ENCODE peak calls at places on chromosomes 2 and 18, in four cellular contexts. M is GM12878, R is HepG2, S is GM12891. O is an unnamed sample.

GRCh38 chr18:36608107-36608506 is 220.7 kb downstream of the TPGS2 start:
- DNase-seq in M (no peak), R (no peak), S (no peak), O (no peak)

GRCh38 chr2:240989451-240990265 is 8.8 kb upstream of the SNED1 start:
- DNase-seq in M (no peak), R (peak; percentile 77), S (no peak), O (no peak)

GRCh38 chr18:74626311-74626874 is 28.7 kb downstream of the ZNF407 start:
- DNase-seq in M (no peak), R (no peak), S (no peak), O (no peak)

GRCh38 chr18:75489493-75490190 is 62.1 kb upstream of the SMIM21 start:
- DNase-seq in M (no peak), R (peak; percentile 7), S (no peak), O (no peak)

GRCh38 chr2:12164689-12165088 is 418.3 kb downstream of the LPIN1 start:
- DNase-seq in M (no peak), R (no peak), S (no peak), O (no peak)

GRCh38 chr2:84741182-84741822 is 139.6 kb downstream of the TRABD2A start:
- DNase-seq in M (no peak), R (peak; percentile 25), S (peak; percentile 9), O (peak; percentile 5)

GRCh38 chr18:14924226-14924625 is 176.3 kb downstream of the ANKRD30B start:
- DNase-seq in M (no peak), R (no peak), S (no peak), O (no peak)

GRCh38 chr2:204260906-204261305 is 284.4 kb upstream of the PARD3B start:
- DNase-seq in M (no peak), R (no peak), S (no peak), O (no peak)

GRCh38 chr2:63977904-63978303 is 41.3 kb downstream of the VPS54 start:
- DNase-seq in M (peak; percentile 56), R (no peak), S (peak; percentile 2), O (no peak)

GRCh38 chr2:156625360-156625995 is 189.3 kb downstream of the GPD2 start:
- DNase-seq in M (no peak), R (no peak), S (no peak), O (no peak)

GRCh38 chr2:176261136-176261535 is 8.1 kb upstream of the MTX2 start:
- DNase-seq in M (no peak), R (no peak), S (no peak), O (no peak)

GRCh38 chr18:62809900-62810299 is 94.6 kb downstream of the PHLPP1 start:
- DNase-seq in M (no peak), R (peak; percentile 45), S (no peak), O (no peak)

GRCh38 chr2:31386648-31387047 is 27.9 kb downstream of the XDH start:
- DNase-seq in M (no peak), R (peak; percentile 11), S (no peak), O (no peak)

GRCh38 chr2:102442967-102443828 is 20.2 kb downstream of the IL18RAP start:
- DNase-seq in M (no peak), R (peak; percentile 30), S (peak; percentile 18), O (no peak)

GRCh38 chr2:43018179-43019024 is 208.0 kb downstream of the ZFP36L2 start:
- DNase-seq in M (no peak), R (peak; percentile 90), S (no peak), O (no peak)

GRCh38 chr2:212815453-212815852 is 276.9 kb upstream of the ERBB4 start:
- DNase-seq in M (no peak), R (no peak), S (no peak), O (no peak)

GRCh38 chr2:45855374-45855773 is 203.9 kb downstream of the PRKCE start:
- DNase-seq in M (no peak), R (no peak), S (no peak), O (no peak)

GRCh38 chr2:45128580-45128997 is 119.3 kb upstream of the SIX2 start:
- DNase-seq in M (no peak), R (no peak), S (no peak), O (no peak)

GRCh38 chr2:69345434-69345833 is 41.6 kb downstream of the GFPT1 start:
- DNase-seq in M (no peak), R (peak; percentile 9), S (no peak), O (no peak)

GRCh38 chr2:142180820-142181533 is 50.2 kb upstream of the LRP1B start:
- DNase-seq in M (no peak), R (peak; percentile 43), S (no peak), O (no peak)

GRCh38 chr18:45384137-45384998 is 230.9 kb upstream of the SLC14A2 start:
- DNase-seq in M (peak; percentile 8), R (peak; percentile 27), S (peak; percentile 9), O (peak; percentile 10)

DNA sequence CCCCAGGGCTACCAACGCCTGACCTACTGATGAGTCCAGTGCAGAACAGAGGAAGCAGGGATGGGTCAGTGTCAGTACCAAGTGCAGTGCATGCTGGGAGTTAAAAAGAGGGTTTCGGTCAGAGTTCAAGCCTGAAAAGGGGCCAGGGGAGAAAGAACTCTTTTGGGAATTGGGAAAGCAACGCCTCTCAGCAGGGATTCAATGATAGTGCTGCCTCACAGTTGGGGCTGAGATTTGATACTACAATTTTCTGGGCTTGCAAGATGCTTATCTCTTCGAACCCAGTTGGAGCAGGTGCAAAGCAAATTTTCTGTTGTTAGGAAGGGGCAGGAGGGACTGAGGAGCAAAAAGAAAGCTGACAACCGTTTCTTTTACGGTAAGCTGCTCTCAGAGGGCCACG is 82.6 kb downstream of the CERKL start:
- DNase-seq in M (no peak), R (no peak), S (no peak), O (no peak)
- TF ChIP-seq TAF1 in M (no peak), R (no peak), S (no peak), O (no peak)

GRCh38 chr2:216147172-216148131 is 38.3 kb downstream of the XRCC5 start:
- DNase-seq in M (no peak), R (no peak), S (no peak), O (no peak)
- TF ChIP-seq POLR2A in M (peak; percentile 41), R (no peak), S (peak; percentile 25), O (peak; percentile 39)

DNA sequence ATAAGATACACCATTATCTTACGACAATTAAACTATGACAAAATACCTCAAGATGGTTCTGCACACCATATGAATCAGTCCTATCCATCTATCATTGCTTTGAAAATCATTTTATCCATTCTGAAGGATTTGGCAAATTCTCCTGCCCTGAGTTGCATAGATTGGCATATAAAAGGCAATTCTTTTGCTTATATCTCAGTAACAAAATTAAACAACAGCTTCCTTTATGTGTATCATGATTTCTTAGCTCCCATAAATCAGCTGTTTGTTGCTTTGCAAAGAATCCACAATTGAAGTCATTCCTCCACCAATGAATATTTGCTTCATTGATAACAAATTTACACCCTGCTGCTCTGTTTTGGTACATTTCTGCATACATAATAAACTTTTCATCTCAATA is 61.7 kb downstream of the ITGB6 start:
- DNase-seq in M (no peak), R (no peak), S (no peak), O (no peak)
- TF ChIP-seq TAF1 in M (no peak), R (no peak), S (no peak), O (no peak)

GRCh38 chr2:202033317-202034248 is at the start of gene FZD7:
- DNase-seq in M (peak; percentile 38), R (peak; percentile 75), S (peak; percentile 93), O (peak; percentile 84)
- TF ChIP-seq POLR2A in M (peak; percentile 56), R (no peak), S (no peak), O (no peak)

DNA sequence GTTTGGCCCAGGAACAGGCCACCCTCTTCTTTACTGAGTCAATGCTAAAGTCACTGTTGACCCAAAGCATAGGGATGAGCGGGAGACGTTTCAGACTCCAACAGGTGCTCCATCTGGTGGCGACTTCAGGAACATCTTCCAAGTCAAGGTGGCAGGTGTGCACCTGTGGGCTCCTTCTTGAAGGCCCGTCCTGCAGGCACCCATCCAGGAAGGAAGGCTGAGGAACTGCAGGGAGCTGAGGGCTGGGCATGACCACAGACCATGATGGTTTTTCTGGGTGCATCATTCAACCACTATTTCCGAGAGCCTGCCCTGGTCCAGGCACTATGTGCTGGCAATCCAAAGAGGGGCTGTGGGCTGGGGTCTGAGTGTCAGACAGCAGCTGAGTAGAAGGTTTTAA is 142.8 kb downstream of the NDUFA10 start:
- DNase-seq in M (no peak), R (peak; percentile 55), S (no peak), O (no peak)
- TF ChIP-seq TAF1 in M (no peak), R (no peak), S (no peak), O (no peak)

GRCh38 chr2:231709981-231710750 is 1.8 kb downstream of the PTMA start:
- DNase-seq in M (peak; percentile 28), R (peak; percentile 78), S (peak; percentile 78), O (peak; percentile 86)
- TF ChIP-seq POLR2A in M (no peak), R (peak; percentile 86), S (peak; percentile 96), O (peak; percentile 94)

GRCh38 chr2:55431982-55432627 is 12.4 kb upstream of the CCDC88A start:
- DNase-seq in M (no peak), R (peak; percentile 32), S (no peak), O (no peak)
- TF ChIP-seq TAF1 in M (no peak), R (no peak), S (no peak), O (no peak)

DNA sequence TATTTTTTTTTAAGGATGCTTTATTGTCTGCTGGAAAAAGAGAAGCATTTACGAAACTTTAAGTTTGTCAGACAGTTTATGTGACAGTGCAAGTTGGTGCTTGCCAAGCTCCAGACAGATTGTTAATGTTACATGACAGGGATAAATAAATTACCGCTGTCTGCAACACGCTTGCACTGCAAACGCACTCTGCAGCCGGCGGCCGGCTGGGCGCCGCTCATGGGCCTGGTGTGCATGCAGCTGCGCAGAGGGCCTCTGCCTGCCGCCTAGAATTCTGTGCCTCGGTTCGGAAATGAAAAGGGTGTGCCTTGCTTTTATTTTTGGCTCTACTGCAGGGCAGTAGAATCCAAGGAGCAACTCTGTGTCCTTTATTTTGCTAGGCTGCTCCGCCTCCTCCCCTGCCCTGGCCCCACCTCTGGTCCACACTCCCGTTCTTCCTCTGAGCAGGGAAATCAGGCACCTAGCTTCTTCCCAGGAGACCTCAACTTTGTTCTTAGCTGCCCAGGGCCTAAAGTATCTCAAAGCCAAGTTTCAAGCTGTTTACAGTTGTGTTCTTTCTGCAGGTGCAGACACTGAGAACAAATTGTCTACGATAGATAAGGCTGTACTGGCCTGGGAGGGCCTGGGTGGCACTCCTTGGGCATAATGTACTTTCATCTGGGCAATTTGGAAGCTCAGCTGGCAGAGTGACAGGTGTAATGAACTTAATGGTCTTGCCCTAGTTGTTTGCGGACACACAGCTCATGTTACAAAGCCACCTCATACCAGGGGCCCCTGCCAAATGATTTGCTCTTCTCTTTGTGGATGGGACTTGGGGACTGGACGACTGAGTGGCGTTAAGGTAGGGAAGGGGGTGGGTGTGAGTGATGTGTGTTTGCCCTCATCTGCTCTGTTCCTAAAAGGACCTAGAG is 4.1 kb downstream of the LDLRAD4 start:
- DNase-seq in M (no peak), R (peak; percentile 42), S (no peak), O (no peak)
- TF ChIP-seq POLR2A in M (no peak), R (no peak), S (no peak), O (no peak)

DNA sequence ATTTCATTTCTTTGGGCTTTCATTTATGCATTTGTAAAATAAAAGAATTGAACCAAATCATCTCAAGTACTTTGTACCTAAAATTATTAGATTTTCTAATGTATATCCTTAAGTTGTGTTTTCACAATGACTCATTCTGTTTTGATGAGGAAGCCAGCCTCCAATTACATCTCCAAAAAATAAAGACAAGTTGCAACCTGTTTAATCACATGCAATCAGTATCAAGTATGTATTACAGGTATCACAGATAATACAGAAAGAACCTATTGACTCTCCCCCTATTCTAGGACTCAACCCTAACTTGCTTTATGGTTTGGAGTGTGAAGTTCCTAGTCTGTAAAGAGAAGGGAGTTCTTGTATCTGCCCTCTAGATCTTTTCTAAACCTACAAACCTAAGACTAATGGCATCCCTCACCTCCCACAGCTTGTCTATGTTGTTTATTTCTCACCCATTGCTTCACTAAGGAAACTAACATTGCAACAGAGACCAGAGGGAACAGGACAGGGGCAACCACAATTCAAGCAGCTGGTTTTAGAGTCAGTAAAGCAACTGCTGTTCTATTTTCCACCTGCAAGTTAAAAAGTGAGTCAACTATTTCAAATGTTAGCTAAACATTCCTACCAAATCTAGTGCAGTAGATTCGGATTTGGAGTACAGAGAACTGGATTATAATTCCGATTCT is 141.1 kb upstream of the ETAA1 start:
- DNase-seq in M (no peak), R (no peak), S (no peak), O (no peak)
- TF ChIP-seq TAF1 in M (no peak), R (no peak), S (no peak), O (no peak)